ENCODE peak calls at places on chromosomes 16 and 17, in eight cellular contexts. Y, K, V, O, H, E, D and X are unnamed samples.

GRCh38 chr17:8264320-8264719 is 15.2 kb downstream of the PFAS start:
- DNase-seq in Y (no peak), K (no peak), V (no peak), O (no peak), H (no peak), E (no peak), D (no peak), X (no peak)

GRCh38 chr16:84091460-84091859 is 25.3 kb downstream of the MBTPS1 start:
- DNase-seq in Y (no peak), K (peak; percentile 83), V (no peak), O (no peak), H (no peak), E (no peak), D (no peak), X (no peak)

GRCh38 chr17:82272495-82273326 is 789 bp downstream of the CSNK1D start:
- DNase-seq in Y (peak; percentile 51), K (no peak), V (no peak), O (peak; percentile 36), H (no peak), E (no peak), D (peak; percentile 23), X (no peak)

GRCh38 chr16:27779719-27780161 is 229.8 kb downstream of the KATNIP start:
- DNase-seq in Y (no peak), K (no peak), V (peak; percentile 77), O (no peak), H (peak; percentile 10), E (no peak), D (peak; percentile 61), X (no peak)

GRCh38 chr16:4307215-4308037 is 8.4 kb upstream of the GLIS2 start:
- DNase-seq in Y (peak; percentile 93), K (peak; percentile 89), V (peak; percentile 96), O (peak; percentile 94), H (peak; percentile 67), E (peak; percentile 84), D (peak; percentile 89), X (peak; percentile 95)

GRCh38 chr16:13316008-13316407 is 414.6 kb downstream of the SHISA9 start:
- DNase-seq in Y (no peak), K (no peak), V (no peak), O (no peak), H (no peak), E (no peak), D (no peak), X (no peak)

GRCh38 chr16:35296962-35297653 is 1837.7 kb downstream of the TP53TG3F start:
- DNase-seq in Y (no peak), K (no peak), V (no peak), O (no peak), H (no peak), E (no peak), D (no peak), X (no peak)

GRCh38 chr17:71237903-71238538 is 882.8 kb upstream of the SOX9 start:
- DNase-seq in Y (peak; percentile 33), K (no peak), V (no peak), O (no peak), H (peak; percentile 37), E (no peak), D (no peak), X (peak; percentile 87)

GRCh38 chr17:18319604-18320256 is 4.6 kb downstream of the SMCR8 start:
- DNase-seq in Y (no peak), K (peak; percentile 58), V (no peak), O (no peak), H (peak; percentile 47), E (no peak), D (peak; percentile 26), X (peak; percentile 61)

GRCh38 chr16:17105239-17105721 is 365.5 kb downstream of the XYLT1 start:
- DNase-seq in Y (no peak), K (no peak), V (no peak), O (no peak), H (no peak), E (no peak), D (no peak), X (no peak)

GRCh38 chr17:68972119-68972704 is 17.0 kb upstream of the ABCA8 start:
- DNase-seq in Y (peak; percentile 7), K (peak; percentile 50), V (no peak), O (no peak), H (no peak), E (no peak), D (peak; percentile 14), X (peak; percentile 62)

GRCh38 chr17:42406602-42407288 is 16.3 kb downstream of the CAVIN1 start:
- DNase-seq in Y (no peak), K (no peak), V (no peak), O (no peak), H (no peak), E (no peak), D (no peak), X (no peak)

GRCh38 chr17:32281011-32281451 is 15.4 kb downstream of the RHBDL3 start:
- DNase-seq in Y (peak; percentile 74), K (no peak), V (no peak), O (no peak), H (no peak), E (no peak), D (no peak), X (no peak)

GRCh38 chr17:74369221-74369620 is 1.9 kb downstream of the GPR142 start:
- DNase-seq in Y (no peak), K (no peak), V (no peak), O (peak; percentile 71), H (no peak), E (no peak), D (no peak), X (no peak)

GRCh38 chr16:75486014-75486404 is 9.2 kb downstream of the CHST6 start:
- DNase-seq in Y (peak; percentile 76), K (no peak), V (no peak), O (no peak), H (no peak), E (no peak), D (no peak), X (peak; percentile 20)

GRCh38 chr17:54944796-54945195 is 23.7 kb downstream of the COX11 start:
- DNase-seq in Y (no peak), K (no peak), V (no peak), O (no peak), H (no peak), E (no peak), D (no peak), X (no peak)

GRCh38 chr17:7833795-7834553 is at the start of gene KDM6B:
- DNase-seq in Y (peak; percentile 87), K (peak; percentile 95), V (peak; percentile 95), O (peak; percentile 87), H (no peak), E (peak; percentile 94), D (peak; percentile 81), X (peak; percentile 83)

GRCh38 chr17:59466943-59467801 is 98.2 kb upstream of the DHX40 start:
- DNase-seq in Y (no peak), K (no peak), V (no peak), O (no peak), H (no peak), E (no peak), D (no peak), X (no peak)

GRCh38 chr16:78608305-78608776 is 508.9 kb downstream of the WWOX start:
- DNase-seq in Y (no peak), K (no peak), V (peak; percentile 42), O (no peak), H (no peak), E (no peak), D (peak; percentile 14), X (no peak)

GRCh38 chr16:81798311-81799137 is 19.4 kb downstream of the PLCG2 start:
- DNase-seq in Y (no peak), K (no peak), V (no peak), O (no peak), H (no peak), E (no peak), D (no peak), X (no peak)

GRCh38 chr17:17484451-17484899 is 7.7 kb downstream of the MED9 start:
- DNase-seq in Y (no peak), K (no peak), V (no peak), O (no peak), H (no peak), E (no peak), D (no peak), X (no peak)

GRCh38 chr16:56610017-56610608 is 1.7 kb downstream of the MT2A start:
- DNase-seq in Y (no peak), K (no peak), V (no peak), O (peak; percentile 66), H (peak; percentile 85), E (peak; percentile 78), D (no peak), X (peak; percentile 47)

GRCh38 chr17:19539040-19539399 is 5.4 kb downstream of the SLC47A1 start:
- DNase-seq in Y (no peak), K (no peak), V (no peak), O (no peak), H (no peak), E (no peak), D (no peak), X (no peak)

GRCh38 chr17:65813306-65813705 is 251.9 kb upstream of the AXIN2 start:
- DNase-seq in Y (no peak), K (no peak), V (no peak), O (no peak), H (peak; percentile 23), E (no peak), D (no peak), X (no peak)

GRCh38 chr17:50598487-50598886 is 36.2 kb upstream of the ABCC3 start:
- DNase-seq in Y (no peak), K (no peak), V (no peak), O (no peak), H (no peak), E (no peak), D (no peak), X (no peak)

GRCh38 chr17:57370051-57370581 is 113.8 kb downstream of the MSI2 start:
- DNase-seq in Y (no peak), K (no peak), V (no peak), O (no peak), H (peak; percentile 41), E (no peak), D (no peak), X (peak; percentile 73)

GRCh38 chr17:80096531-80097306 is 4.7 kb upstream of the GAA start:
- DNase-seq in Y (no peak), K (no peak), V (no peak), O (no peak), H (no peak), E (no peak), D (no peak), X (no peak)

GRCh38 chr16:1135459-1135825 is 17.5 kb upstream of the CACNA1H start:
- DNase-seq in Y (no peak), K (no peak), V (no peak), O (no peak), H (no peak), E (no peak), D (no peak), X (no peak)

GRCh38 chr17:80501739-80502577 is 25.6 kb upstream of the NPTX1 start:
- DNase-seq in Y (no peak), K (no peak), V (no peak), O (no peak), H (no peak), E (no peak), D (no peak), X (no peak)

GRCh38 chr17:42675348-42675983 is 1.3 kb downstream of the PLEKHH3 start:
- DNase-seq in Y (peak; percentile 52), K (no peak), V (peak; percentile 79), O (no peak), H (no peak), E (no peak), D (no peak), X (no peak)

GRCh38 chr16:84423416-84423837 is 55.1 kb downstream of the ATP2C2 start:
- DNase-seq in Y (no peak), K (no peak), V (no peak), O (no peak), H (no peak), E (no peak), D (no peak), X (peak; percentile 15)

GRCh38 chr16:79561729-79562128 is 38.8 kb downstream of the MAF start:
- DNase-seq in Y (no peak), K (no peak), V (no peak), O (no peak), H (no peak), E (no peak), D (no peak), X (no peak)

GRCh38 chr17:58669853-58670252 is 22.0 kb downstream of the TEX14 start:
- DNase-seq in Y (no peak), K (no peak), V (no peak), O (no peak), H (no peak), E (no peak), D (no peak), X (no peak)

GRCh38 chr17:28466521-28467048 is 6.9 kb upstream of the SLC13A2 start:
- DNase-seq in Y (no peak), K (no peak), V (no peak), O (no peak), H (no peak), E (no peak), D (no peak), X (no peak)